ENCODE peak calls at places on chromosome 14, in six cellular contexts. I, V, Y, W, L and P are unnamed samples.

GRCh38 chr14:75711796-75712211 is 50.8 kb downstream of the TTLL5 start:
- DNase-seq in V (peak; percentile 34), Y (no peak), L (peak; percentile 13), I (no peak), W (peak; percentile 80), P (peak; percentile 10)

GRCh38 chr14:105330491-105330895 is 15.9 kb downstream of the PACS2 start:
- DNase-seq in V (no peak), Y (no peak), I (no peak), W (no peak), L (no peak), P (no peak)

GRCh38 chr14:69685716-69686115 is 74.3 kb downstream of the SUSD6 start:
- DNase-seq in W (peak; percentile 91), I (no peak), Y (no peak), L (no peak), V (no peak), P (peak; percentile 58)

GRCh38 chr14:100398044-100398443 is 74.9 kb downstream of the SLC25A47 start:
- DNase-seq in Y (no peak), V (no peak), W (no peak), I (no peak), L (no peak), P (no peak)

GRCh38 chr14:38605193-38606114 is 349.6 kb upstream of the CLEC14A start:
- DNase-seq in W (no peak), I (no peak), Y (no peak), V (no peak), L (no peak), P (no peak)

GRCh38 chr14:94103554-94104165 is 6.9 kb upstream of the IFI27 start:
- DNase-seq in Y (no peak), V (no peak), L (no peak), I (no peak), W (no peak), P (no peak)

GRCh38 chr14:63682727-63683593 is 41.3 kb upstream of the WDR89 start:
- DNase-seq in V (no peak), I (no peak), L (no peak), W (no peak), Y (no peak), P (no peak)

GRCh38 chr14:25400607-25401206 is 350.8 kb upstream of the STXBP6 start:
- DNase-seq in L (no peak), V (no peak), Y (no peak), I (peak; percentile 13), W (no peak), P (no peak)

GRCh38 chr14:105690671-105691070 is 164.3 kb downstream of the TMEM121 start:
- DNase-seq in I (no peak), L (no peak), W (no peak), Y (no peak), V (no peak), P (no peak)

GRCh38 chr14:91872011-91872476 is 4.7 kb upstream of the TC2N start:
- DNase-seq in I (no peak), Y (no peak), V (no peak), W (no peak), L (no peak), P (peak; percentile 39)

GRCh38 chr14:21840765-21841164 is 167.1 kb upstream of the OR4E1 start:
- DNase-seq in I (no peak), V (no peak), W (no peak), L (no peak), Y (no peak), P (no peak)

GRCh38 chr14:105917933-105918436 is 391.6 kb downstream of the TMEM121 start:
- DNase-seq in Y (no peak), V (no peak), W (no peak), I (no peak), L (no peak), P (peak; percentile 19)